ENCODE peak calls at places on chromosome 2, in nine cellular contexts. R is dorsolateral prefrontal cortex, D is neural crest cell, L is WTC11, A is AG10803, V is right lobe of liver, M is psoas muscle, F is breast epithelium, U is brain microvascular endothelial cell. P is an unnamed sample.

GRCh38 chr2:120793682-120794403 is 58.2 kb downstream of the GLI2 start:
- DNase-seq in R (no peak), D (no peak), L (no peak), A (peak), V (no peak), M (peak), F (no peak), U (no peak), P (no peak)

GRCh38 chr2:105806994-105807393 is 62.3 kb downstream of the NCK2 start:
- DNase-seq in R (no peak), D (no peak), L (no peak), A (no peak), V (no peak), M (no peak), F (no peak), U (no peak), P (no peak)

GRCh38 chr2:100513650-100514049 is 43.4 kb downstream of the NMS start:
- DNase-seq in R (no peak), D (no peak), L (no peak), A (no peak), V (no peak), M (no peak), F (no peak), U (no peak), P (no peak)

GRCh38 chr2:26671691-26672090 is 20.8 kb upstream of the KCNK3 start:
- DNase-seq in R (no peak), D (no peak), L (no peak), A (no peak), V (peak), M (no peak), F (no peak), U (no peak), P (no peak)

GRCh38 chr2:135875491-135876065 is 665 bp downstream of the MCM6 start:
- DNase-seq in R (peak), D (peak), L (peak), A (peak), V (peak), M (peak), F (peak), U (peak), P (peak)

GRCh38 chr2:28565720-28566295 is 69.9 kb downstream of the PLB1 start:
- DNase-seq in R (no peak), D (no peak), L (no peak), A (no peak), V (no peak), M (no peak), F (peak), U (no peak), P (no peak)

GRCh38 chr2:54927085-54927750 is 123.0 kb downstream of the RTN4 start:
- DNase-seq in R (no peak), D (no peak), L (no peak), A (no peak), V (no peak), M (no peak), F (no peak), U (no peak), P (no peak)

GRCh38 chr2:166418853-166419615 is 43.3 kb upstream of the SCN9A start:
- DNase-seq in R (no peak), D (no peak), L (no peak), A (no peak), V (no peak), M (no peak), F (no peak), U (no peak), P (no peak)

GRCh38 chr2:101081508-101081907 is 69.7 kb downstream of the TBC1D8 start:
- DNase-seq in R (no peak), D (no peak), L (no peak), A (no peak), V (no peak), M (no peak), F (no peak), U (no peak), P (no peak)

GRCh38 chr2:6148887-6149286 is 456.7 kb downstream of the SOX11 start:
- DNase-seq in R (no peak), D (no peak), L (no peak), A (peak), V (no peak), M (no peak), F (no peak), U (peak), P (no peak)

GRCh38 chr2:215435261-215435808 is 533 bp downstream of the FN1 start:
- DNase-seq in R (peak), D (peak), L (peak), A (no peak), V (no peak), M (peak), F (no peak), U (no peak), P (peak)

GRCh38 chr2:170779304-170779703 is 9.1 kb downstream of the ERICH2 start:
- DNase-seq in R (no peak), D (no peak), L (no peak), A (no peak), V (no peak), M (no peak), F (no peak), U (no peak), P (no peak)

GRCh38 chr2:152406119-152406835 is 71.3 kb downstream of the FMNL2 start:
- DNase-seq in R (no peak), D (no peak), L (no peak), A (no peak), V (no peak), M (no peak), F (no peak), U (no peak), P (no peak)

GRCh38 chr2:207473203-207473865 is 56.4 kb upstream of the CREB1 start:
- DNase-seq in R (peak), D (peak), L (peak), A (peak), V (no peak), M (no peak), F (peak), U (peak), P (peak)

GRCh38 chr2:152519581-152519952 is 184.6 kb downstream of the FMNL2 start:
- DNase-seq in R (no peak), D (no peak), L (no peak), A (no peak), V (no peak), M (no peak), F (no peak), U (no peak), P (no peak)

GRCh38 chr2:66440692-66441091 is 5.8 kb downstream of the MEIS1 start:
- DNase-seq in R (peak), D (no peak), L (no peak), A (peak), V (no peak), M (no peak), F (no peak), U (no peak), P (no peak)

GRCh38 chr2:220114443-220114842 is 487.0 kb downstream of the SLC4A3 start:
- DNase-seq in R (no peak), D (no peak), L (no peak), A (no peak), V (no peak), M (no peak), F (no peak), U (no peak), P (no peak)

GRCh38 chr2:225496548-225496947 is 97.0 kb downstream of the NYAP2 start:
- DNase-seq in R (no peak), D (no peak), L (no peak), A (no peak), V (no peak), M (no peak), F (no peak), U (no peak), P (no peak)

GRCh38 chr2:46072146-46072820 is 224.9 kb upstream of the EPAS1 start:
- DNase-seq in R (no peak), D (no peak), L (no peak), A (peak), V (no peak), M (no peak), F (no peak), U (peak), P (peak)

GRCh38 chr2:238493880-238494572 is 67.3 kb downstream of the ASB1 start:
- DNase-seq in R (no peak), D (no peak), L (no peak), A (no peak), V (no peak), M (no peak), F (no peak), U (no peak), P (no peak)

GRCh38 chr2:26847663-26848335 is at the start of gene DPYSL5:
- DNase-seq in R (peak), D (peak), L (peak), A (no peak), V (no peak), M (no peak), F (no peak), U (no peak), P (no peak)

GRCh38 chr2:229777716-229778115 is 63.4 kb upstream of the DNER start:
- DNase-seq in R (no peak), D (no peak), L (no peak), A (no peak), V (no peak), M (no peak), F (no peak), U (no peak), P (no peak)

GRCh38 chr2:170465241-170465640 is 249.9 kb upstream of the SP5 start:
- DNase-seq in R (no peak), D (no peak), L (no peak), A (no peak), V (no peak), M (no peak), F (no peak), U (peak), P (no peak)

GRCh38 chr2:263022-263738 is 652 bp downstream of the SH3YL1 start:
- DNase-seq in R (no peak), D (no peak), L (no peak), A (no peak), V (no peak), M (no peak), F (no peak), U (no peak), P (no peak)

GRCh38 chr2:189302274-189302948 is 122.8 kb upstream of the COL5A2 start:
- DNase-seq in R (no peak), D (no peak), L (no peak), A (peak), V (no peak), M (no peak), F (no peak), U (peak), P (no peak)

GRCh38 chr2:46645681-46646162 is 166.4 kb downstream of the TMEM247 start:
- DNase-seq in R (no peak), D (no peak), L (no peak), A (peak), V (no peak), M (no peak), F (peak), U (peak), P (peak)

GRCh38 chr2:126795661-126796060 is 103.0 kb upstream of the TEX51 start:
- DNase-seq in R (no peak), D (no peak), L (no peak), A (no peak), V (no peak), M (no peak), F (no peak), U (no peak), P (no peak)

GRCh38 chr2:925711-926110 is 24.9 kb upstream of the SNTG2 start:
- DNase-seq in R (no peak), D (no peak), L (no peak), A (no peak), V (no peak), M (no peak), F (no peak), U (no peak), P (no peak)

GRCh38 chr2:118527571-118527970 is 319.9 kb downstream of the EN1 start:
- DNase-seq in R (no peak), D (no peak), L (no peak), A (no peak), V (no peak), M (no peak), F (no peak), U (no peak), P (no peak)

GRCh38 chr2:236862961-236863728 is 222.5 kb upstream of the COPS8 start:
- DNase-seq in R (no peak), D (no peak), L (no peak), A (peak), V (no peak), M (no peak), F (peak), U (peak), P (peak)

GRCh38 chr2:102593516-102593915 is 25.8 kb upstream of the SLC9A2 start:
- DNase-seq in R (no peak), D (no peak), L (no peak), A (no peak), V (no peak), M (no peak), F (no peak), U (no peak), P (no peak)

GRCh38 chr2:102591646-102592045 is 27.7 kb upstream of the SLC9A2 start:
- DNase-seq in R (no peak), D (no peak), L (no peak), A (no peak), V (no peak), M (no peak), F (no peak), U (no peak), P (no peak)

GRCh38 chr2:102588213-102588939 is 31.0 kb upstream of the SLC9A2 start:
- DNase-seq in R (no peak), D (no peak), L (no peak), A (no peak), V (no peak), M (no peak), F (no peak), U (no peak), P (no peak)

GRCh38 chr2:102589444-102589843 is 29.9 kb upstream of the SLC9A2 start:
- DNase-seq in R (no peak), D (no peak), L (no peak), A (no peak), V (no peak), M (no peak), F (no peak), U (no peak), P (no peak)

DNA sequence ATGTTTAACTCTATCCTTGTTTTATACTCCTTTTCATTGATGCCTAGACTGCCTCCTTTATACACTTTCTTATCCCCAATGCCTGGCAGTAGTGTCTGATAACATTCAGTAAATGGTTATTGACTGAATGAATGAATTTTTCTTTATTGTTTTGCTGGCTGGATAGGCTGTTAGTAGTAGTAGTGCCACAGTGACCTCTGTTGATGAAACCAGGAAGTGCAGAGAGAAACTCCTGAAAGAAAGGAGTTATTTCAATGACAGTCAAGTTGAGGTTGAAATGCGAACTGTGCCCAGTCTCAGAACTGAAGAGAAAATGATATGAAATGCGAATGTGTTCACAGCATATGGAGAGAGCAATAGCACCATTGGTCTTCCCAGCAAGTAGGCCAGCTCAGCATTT is 26.8 kb upstream of the SLC9A2 start:
- DNase-seq in R (no peak), D (peak), L (peak), A (no peak), V (no peak), M (no peak), F (no peak), U (peak), P (no peak)
- TF ChIP-seq CTCF in R (no peak), D (peak), L (peak), A (peak), V (peak), M (peak), F (no peak), U (peak), P (peak)

GRCh38 chr2:173216668-173217067 is 138.0 kb upstream of the CDCA7 start:
- DNase-seq in R (no peak), D (no peak), L (no peak), A (no peak), V (no peak), M (no peak), F (no peak), U (no peak), P (no peak)
- TF ChIP-seq CTCF in R (no peak), D (no peak), L (no peak), A (no peak), V (no peak), M (no peak), F (no peak), U (no peak), P (peak)

GRCh38 chr2:199797431-199797830 is 53.6 kb downstream of the FTCDNL1 start:
- DNase-seq in R (no peak), D (no peak), L (no peak), A (no peak), V (no peak), M (no peak), F (no peak), U (no peak), P (no peak)
- TF ChIP-seq CTCF in R (no peak), D (no peak), L (no peak), A (no peak), V (no peak), M (no peak), F (no peak), U (no peak), P (no peak)

GRCh38 chr2:50344509-50345106 is 687.3 kb downstream of the NRXN1 start:
- DNase-seq in R (no peak), D (no peak), L (peak), A (no peak), V (no peak), M (no peak), F (no peak), U (no peak), P (no peak)
- TF ChIP-seq CTCF in R (no peak), D (peak), L (no peak), A (no peak), V (no peak), M (no peak), F (no peak), U (peak), P (no peak)

GRCh38 chr2:11026286-11026921 is 114.7 kb downstream of the KCNF1 start:
- DNase-seq in R (no peak), D (no peak), L (no peak), A (no peak), V (no peak), M (no peak), F (no peak), U (no peak), P (no peak)

GRCh38 chr2:11024687-11025086 is 113.0 kb downstream of the KCNF1 start:
- DNase-seq in R (no peak), D (no peak), L (no peak), A (no peak), V (no peak), M (no peak), F (no peak), U (no peak), P (no peak)

GRCh38 chr2:11029136-11029535 is 117.4 kb downstream of the KCNF1 start:
- DNase-seq in R (no peak), D (no peak), L (no peak), A (no peak), V (no peak), M (no peak), F (no peak), U (no peak), P (no peak)

GRCh38 chr2:11028407-11028916 is 116.7 kb downstream of the KCNF1 start:
- DNase-seq in R (no peak), D (no peak), L (no peak), A (no peak), V (no peak), M (no peak), F (no peak), U (no peak), P (no peak)

GRCh38 chr2:11027195-11027594 is 115.5 kb downstream of the KCNF1 start:
- DNase-seq in R (no peak), D (no peak), L (no peak), A (no peak), V (no peak), M (no peak), F (no peak), U (no peak), P (no peak)
- TF ChIP-seq CTCF in R (no peak), D (no peak), L (no peak), A (no peak), V (no peak), M (no peak), F (no peak), U (no peak), P (no peak)

DNA sequence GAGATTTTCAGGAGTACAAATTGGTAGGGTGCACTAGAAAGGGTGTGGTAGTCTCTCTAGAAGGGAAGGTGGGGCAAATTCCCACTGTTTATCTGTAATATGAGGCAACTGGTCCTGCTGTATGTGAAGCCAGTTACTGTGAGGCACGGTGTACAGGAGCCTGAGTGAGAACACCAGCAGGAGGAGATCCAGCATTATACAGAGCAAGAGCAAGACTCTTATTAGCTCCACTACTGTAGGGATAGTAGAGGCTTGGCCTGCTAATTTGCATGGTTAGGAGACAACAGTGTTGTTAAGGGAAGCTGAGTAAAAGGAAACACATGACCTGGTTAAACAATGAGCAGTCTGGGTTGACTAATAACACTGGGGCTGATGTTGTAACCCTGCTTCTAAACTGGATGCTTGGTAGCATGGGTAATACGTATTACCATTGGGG is 76.3 kb upstream of the WDSUB1 start:
- DNase-seq in R (no peak), D (no peak), L (no peak), A (peak), V (no peak), M (no peak), F (no peak), U (no peak), P (peak)
- TF ChIP-seq CTCF in R (no peak), D (no peak), L (no peak), A (no peak), V (no peak), M (no peak), F (no peak), U (no peak), P (no peak)

GRCh38 chr2:71226391-71226964 is 425 bp downstream of the PAIP2B start:
- DNase-seq in R (peak), D (peak), L (peak), A (no peak), V (peak), M (peak), F (peak), U (no peak), P (no peak)
- TF ChIP-seq CTCF in R (no peak), D (no peak), L (no peak), A (no peak), V (no peak), M (peak), F (no peak), U (no peak), P (no peak)

GRCh38 chr2:55962910-55963309 is 39.3 kb upstream of the EFEMP1 start:
- DNase-seq in R (no peak), D (no peak), L (no peak), A (no peak), V (no peak), M (no peak), F (no peak), U (no peak), P (no peak)

GRCh38 chr2:55958756-55959155 is 35.2 kb upstream of the EFEMP1 start:
- DNase-seq in R (no peak), D (no peak), L (no peak), A (no peak), V (no peak), M (no peak), F (no peak), U (no peak), P (no peak)

GRCh38 chr2:55965276-55965675 is 41.7 kb upstream of the EFEMP1 start:
- DNase-seq in R (no peak), D (no peak), L (no peak), A (no peak), V (no peak), M (no peak), F (no peak), U (no peak), P (no peak)

GRCh38 chr2:55957142-55957541 is 33.6 kb upstream of the EFEMP1 start:
- DNase-seq in R (no peak), D (no peak), L (no peak), A (no peak), V (no peak), M (no peak), F (no peak), U (no peak), P (no peak)

DNA sequence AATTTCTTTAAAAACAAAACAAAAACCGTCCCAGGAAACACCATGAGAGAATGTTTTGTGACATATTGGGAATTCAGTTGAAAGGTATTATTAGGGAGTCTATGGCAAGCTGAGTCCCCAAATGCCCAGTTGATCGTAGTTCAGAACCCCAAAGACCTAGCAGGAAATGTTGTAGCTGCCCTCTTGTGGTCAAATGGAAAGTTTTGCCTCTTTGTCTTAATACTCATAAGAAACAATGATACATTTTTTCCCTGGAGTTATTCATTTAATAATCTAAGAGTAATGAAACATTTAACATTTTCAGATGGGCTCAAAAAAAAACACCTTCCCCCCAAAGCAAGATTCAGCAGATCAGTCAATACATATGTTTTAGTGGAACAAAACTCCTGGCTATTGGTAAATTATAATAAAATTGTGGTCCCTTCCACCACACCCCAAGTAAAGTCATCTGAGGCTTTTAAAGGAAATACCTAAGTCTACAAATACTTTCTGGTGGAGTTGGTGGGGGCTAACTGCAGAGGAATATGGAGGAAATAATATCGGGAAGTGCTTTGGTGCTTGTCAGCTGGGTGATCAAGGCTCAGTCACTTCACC is 37.8 kb upstream of the EFEMP1 start:
- DNase-seq in R (no peak), D (no peak), L (no peak), A (peak), V (no peak), M (no peak), F (peak), U (peak), P (peak)
- TF ChIP-seq CTCF in R (peak), D (peak), L (peak), A (peak), V (peak), M (peak), F (peak), U (peak), P (peak)